ENCODE peak calls at places on chromosomes 5 and 9, in nine cellular contexts. X, K, B, V, H, Q, D, I and L are unnamed samples.

GRCh38 chr5:45491368-45491767 is 204.8 kb downstream of the HCN1 start:
- DNase-seq in X (no peak), K (no peak), B (no peak), V (no peak), H (no peak), Q (no peak), D (no peak), I (no peak), L (no peak)

GRCh38 chr9:130034570-130034969 is 8.4 kb downstream of the FNBP1 start:
- DNase-seq in X (no peak), K (no peak), B (no peak), V (no peak), H (no peak), Q (no peak), D (no peak), I (no peak), L (no peak)

GRCh38 chr5:132877938-132878337 is 4.5 kb downstream of the LEAP2 start:
- DNase-seq in X (no peak), K (no peak), B (no peak), V (no peak), H (no peak), Q (no peak), D (no peak), I (no peak), L (no peak)

GRCh38 chr5:61623401-61624069 is 291.5 kb downstream of the ZSWIM6 start:
- DNase-seq in X (no peak), K (no peak), B (peak; percentile 54), V (no peak), H (no peak), Q (no peak), D (no peak), I (no peak), L (no peak)

GRCh38 chr9:108258640-108259039 is 597.1 kb downstream of the ACTL7B start:
- DNase-seq in X (no peak), K (no peak), B (no peak), V (no peak), H (no peak), Q (no peak), D (no peak), I (no peak), L (no peak)

GRCh38 chr5:53895091-53895683 is 334.7 kb downstream of the NDUFS4 start:
- DNase-seq in X (no peak), K (no peak), B (no peak), V (no peak), H (no peak), Q (no peak), D (no peak), I (no peak), L (no peak)

GRCh38 chr5:128412145-128412930 is 125.7 kb downstream of the FBN2 start:
- DNase-seq in X (no peak), K (no peak), B (no peak), V (no peak), H (no peak), Q (no peak), D (no peak), I (no peak), L (no peak)

GRCh38 chr5:10702911-10703491 is 58.0 kb downstream of the DAP start:
- DNase-seq in X (no peak), K (no peak), B (no peak), V (no peak), H (no peak), Q (no peak), D (no peak), I (peak; percentile 47), L (no peak)

GRCh38 chr5:5409151-5409810 is 13.2 kb upstream of the ICE1 start:
- DNase-seq in X (no peak), K (no peak), B (no peak), V (no peak), H (no peak), Q (peak; percentile 63), D (no peak), I (no peak), L (no peak)

GRCh38 chr5:126961702-126962101 is 68.7 kb downstream of the MARCHF3 start:
- DNase-seq in X (no peak), K (no peak), B (no peak), V (no peak), H (no peak), Q (no peak), D (no peak), I (no peak), L (no peak)

GRCh38 chr5:133400831-133401351 is 211.4 kb downstream of the FSTL4 start:
- DNase-seq in X (no peak), K (peak; percentile 57), B (no peak), V (peak; percentile 59), H (no peak), Q (peak; percentile 50), D (no peak), I (no peak), L (no peak)

GRCh38 chr9:132994410-132995120 is 16.1 kb downstream of the GFI1B start:
- DNase-seq in X (no peak), K (no peak), B (no peak), V (peak; percentile 73), H (no peak), Q (no peak), D (no peak), I (no peak), L (peak; percentile 35)

GRCh38 chr5:133240425-133241091 is 188.7 kb downstream of the HSPA4 start:
- DNase-seq in X (peak; percentile 76), K (no peak), B (peak; percentile 95), V (peak; percentile 40), H (no peak), Q (no peak), D (no peak), I (no peak), L (no peak)

GRCh38 chr5:119290161-119290569 is 65.7 kb upstream of the TNFAIP8 start:
- DNase-seq in X (peak; percentile 66), K (no peak), B (no peak), V (no peak), H (no peak), Q (no peak), D (no peak), I (no peak), L (no peak)

GRCh38 chr9:120524038-120524437 is 55.9 kb downstream of the CDK5RAP2 start:
- DNase-seq in X (no peak), K (no peak), B (no peak), V (no peak), H (no peak), Q (no peak), D (no peak), I (no peak), L (no peak)

GRCh38 chr9:125486109-125486508 is 220.9 kb downstream of the MAPKAP1 start:
- DNase-seq in X (no peak), K (no peak), B (no peak), V (no peak), H (no peak), Q (peak; percentile 34), D (no peak), I (no peak), L (peak; percentile 88)

GRCh38 chr5:105350406-105351140 is 1788.0 kb upstream of the NUDT12 start:
- DNase-seq in X (no peak), K (no peak), B (no peak), V (no peak), H (no peak), Q (no peak), D (no peak), I (no peak), L (no peak)

GRCh38 chr9:76153902-76154629 is 240.2 kb downstream of the RFK start:
- DNase-seq in X (no peak), K (no peak), B (no peak), V (no peak), H (no peak), Q (no peak), D (no peak), I (no peak), L (no peak)

GRCh38 chr9:14309403-14309802 is 4.5 kb downstream of the NFIB start:
- DNase-seq in X (no peak), K (no peak), B (no peak), V (no peak), H (no peak), Q (no peak), D (no peak), I (no peak), L (no peak)

DNA sequence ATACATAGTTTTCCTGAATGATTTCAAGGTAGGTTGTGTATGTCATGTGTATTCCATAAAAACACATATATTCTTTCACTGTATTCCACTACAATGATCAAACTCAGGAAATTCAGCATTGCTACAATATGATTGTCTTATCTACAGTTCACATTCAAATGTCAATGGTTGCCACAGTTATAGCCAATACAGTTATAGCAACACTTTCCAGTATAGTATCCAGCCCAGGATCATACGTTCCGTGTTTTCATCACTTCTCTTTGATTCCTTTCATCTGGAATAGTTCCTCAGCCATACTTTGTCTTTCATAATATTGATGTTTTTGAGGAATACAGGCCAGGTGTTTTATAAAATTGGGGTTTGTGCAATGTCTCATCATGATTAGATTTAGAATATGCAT is 9.5 kb downstream of the OR2S2 start:
- DNase-seq in X (no peak), K (no peak), B (no peak), V (no peak), H (no peak), Q (no peak), D (no peak), I (no peak), L (no peak)
- H3K4me1 ChIP-seq in X (no peaks in the 10 kb centered on the region), K (peaks cover 5% of the 10 kb centered on the region), B (peaks cover 12% of the 10 kb centered on the region), V (peaks cover 32% of the 10 kb centered on the region), H (no peaks in the 10 kb centered on the region), Q (peaks cover 2% of the 10 kb centered on the region), D (peaks cover 19% of the 10 kb centered on the region), I (peaks cover 7% of the 10 kb centered on the region), L (peaks cover 5% of the 10 kb centered on the region)

GRCh38 chr5:7816535-7816901 is 34.4 kb downstream of the CFAP90 start:
- DNase-seq in X (no peak), K (no peak), B (no peak), V (no peak), H (no peak), Q (no peak), D (no peak), I (no peak), L (no peak)
- TF ChIP-seq POLR2A in X (no peak), K (no peak), B (no peak), V (no peak), H (no peak), Q (no peak), D (no peak), I (no peak), L (no peak)

GRCh38 chr9:134366223-134367031 is 40.2 kb downstream of the RXRA start:
- DNase-seq in X (no peak), K (peak; percentile 96), B (peak; percentile 86), V (peak; percentile 93), H (peak; percentile 95), Q (no peak), D (peak; percentile 93), I (peak; percentile 87), L (peak; percentile 96)
- H3K4me1 ChIP-seq in X (no peaks in the 10 kb centered on the region), K (peaks cover 96% of the 10 kb centered on the region), B (peaks cover 35% of the 10 kb centered on the region), V (peaks cover 93% of the 10 kb centered on the region), H (peaks cover 25% of the 10 kb centered on the region), Q (no peaks in the 10 kb centered on the region), D (peaks cover 95% of the 10 kb centered on the region), I (peaks cover 60% of the 10 kb centered on the region), L (peaks cover 93% of the 10 kb centered on the region)

DNA sequence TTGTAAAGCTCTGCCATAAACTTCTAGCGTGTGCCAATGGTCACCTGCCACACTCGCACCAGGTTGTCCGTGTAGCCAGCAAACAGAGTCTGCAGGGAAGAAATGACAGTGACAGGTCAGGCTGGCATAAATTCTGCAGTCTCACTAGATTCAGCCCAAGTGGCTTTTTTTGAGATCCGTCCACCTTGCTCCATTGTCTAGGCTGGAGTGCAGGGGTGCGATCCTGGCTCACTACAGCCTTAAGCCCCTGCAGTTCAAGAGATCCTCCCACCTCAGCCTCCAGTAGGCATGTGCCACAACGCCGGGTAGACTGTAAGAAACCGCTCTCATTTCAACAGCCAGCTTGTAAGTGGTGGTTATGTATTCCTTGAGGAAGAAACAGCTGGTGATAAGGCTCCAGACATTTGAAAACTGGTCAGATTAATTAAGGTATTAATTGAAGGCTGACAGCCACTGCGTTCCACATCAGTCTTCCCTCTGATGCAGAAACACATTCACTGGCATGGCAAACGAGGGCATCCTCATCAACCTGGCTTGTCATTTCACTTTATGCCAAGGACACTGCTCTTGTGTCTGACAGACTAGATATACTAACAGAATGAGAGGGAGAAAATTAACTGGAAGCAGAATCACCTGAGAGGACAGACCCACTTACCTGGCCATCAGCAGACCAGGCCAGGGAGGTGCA is 6.6 kb downstream of the RACK1 start:
- DNase-seq in X (no peak), K (no peak), B (no peak), V (no peak), H (no peak), Q (no peak), D (no peak), I (no peak), L (no peak)
- TF ChIP-seq POLR2A in X (peak; percentile 63), K (no peak), B (no peak), V (no peak), H (no peak), Q (no peak), D (no peak), I (no peak), L (no peak)